ENCODE peak calls at places on chromosomes 2 and 18, in six cellular contexts. V is neuronal stem cell, J is H9, Y is trophoblast cell, L is H1, A is mesenchymal stem cell. X is an unnamed sample.

GRCh38 chr18:78151948-78152725 is 827.5 kb upstream of the SALL3 start:
- DNase-seq in V (no peak), J (no peak), Y (no peak), L (no peak), A (no peak), X (no peak)

GRCh38 chr18:4016391-4017049 is 438.6 kb downstream of the DLGAP1 start:
- DNase-seq in V (no peak), J (peak), Y (peak), L (no peak), A (no peak), X (no peak)

GRCh38 chr2:9232886-9233285 is 26.3 kb downstream of the ASAP2 start:
- DNase-seq in V (no peak), J (no peak), Y (peak), L (no peak), A (peak), X (peak)

GRCh38 chr2:207836526-207837133 is 66.9 kb upstream of the FZD5 start:
- DNase-seq in V (peak), J (no peak), Y (no peak), L (no peak), A (no peak), X (no peak)

GRCh38 chr2:102591646-102592045 is 27.7 kb upstream of the SLC9A2 start:
- DNase-seq in V (no peak), J (no peak), Y (no peak), L (no peak), A (no peak), X (no peak)

GRCh38 chr18:37381554-37381953 is 184.0 kb downstream of the CELF4 start:
- DNase-seq in V (no peak), J (peak), Y (peak), L (no peak), A (no peak), X (no peak)

GRCh38 chr2:240881913-240882312 is 13.3 kb downstream of the AGXT start:
- DNase-seq in V (no peak), J (no peak), Y (no peak), L (no peak), A (no peak), X (no peak)

GRCh38 chr2:84832772-84833461 is 48.0 kb downstream of the TRABD2A start:
- DNase-seq in V (no peak), J (no peak), Y (peak), L (no peak), A (no peak), X (peak)

GRCh38 chr2:135745545-135745944 is 3.9 kb downstream of the UBXN4 start:
- DNase-seq in V (no peak), J (no peak), Y (peak), L (no peak), A (peak), X (peak)

GRCh38 chr2:219306047-219306446 is 3.2 kb downstream of the PTPRN start:
- DNase-seq in V (no peak), J (no peak), Y (no peak), L (no peak), A (no peak), X (no peak)

GRCh38 chr18:23049698-23050373 is 85.4 kb upstream of the CABLES1 start:
- DNase-seq in V (no peak), J (no peak), Y (no peak), L (no peak), A (no peak), X (no peak)

GRCh38 chr2:85524567-85524923 is 14.4 kb upstream of the MAT2A start:
- DNase-seq in V (no peak), J (peak), Y (peak), L (no peak), A (no peak), X (no peak)

GRCh38 chr2:27049422-27050280 is 1.8 kb upstream of the AGBL5 start:
- DNase-seq in V (no peak), J (no peak), Y (peak), L (no peak), A (peak), X (no peak)

GRCh38 chr2:102024410-102024809 is 32.6 kb downstream of the IL1R2 start:
- DNase-seq in V (no peak), J (no peak), Y (no peak), L (no peak), A (no peak), X (no peak)

GRCh38 chr18:26614374-26614773 is 66.0 kb upstream of the KCTD1 start:
- DNase-seq in V (no peak), J (no peak), Y (no peak), L (no peak), A (no peak), X (no peak)

GRCh38 chr2:120672526-120673204 is 63.0 kb upstream of the GLI2 start:
- DNase-seq in V (no peak), J (no peak), Y (no peak), L (no peak), A (no peak), X (no peak)

GRCh38 chr2:214577769-214578168 is 166.9 kb downstream of the VWC2L start:
- DNase-seq in V (no peak), J (no peak), Y (peak), L (no peak), A (peak), X (no peak)

GRCh38 chr2:128319457-128319772 is 747 bp upstream of the HS6ST1 start:
- DNase-seq in V (no peak), J (no peak), Y (no peak), L (no peak), A (no peak), X (no peak)
- H3K14ac ChIP-seq in V (peak), J (no peak), Y (peak), L (no peak), A (no peak), X (no peak)

GRCh38 chr2:66446178-66446860 is 11.4 kb downstream of the MEIS1 start:
- DNase-seq in V (no peak), J (peak), Y (no peak), L (no peak), A (peak), X (no peak)

GRCh38 chr2:66448592-66448991 is 13.7 kb downstream of the MEIS1 start:
- DNase-seq in V (no peak), J (no peak), Y (no peak), L (no peak), A (no peak), X (no peak)

GRCh38 chr2:66445781-66446177 is 10.9 kb downstream of the MEIS1 start:
- DNase-seq in V (no peak), J (peak), Y (no peak), L (no peak), A (peak), X (no peak)

GRCh38 chr2:66447676-66448075 is 12.8 kb downstream of the MEIS1 start:
- DNase-seq in V (no peak), J (no peak), Y (no peak), L (no peak), A (no peak), X (no peak)

DNA sequence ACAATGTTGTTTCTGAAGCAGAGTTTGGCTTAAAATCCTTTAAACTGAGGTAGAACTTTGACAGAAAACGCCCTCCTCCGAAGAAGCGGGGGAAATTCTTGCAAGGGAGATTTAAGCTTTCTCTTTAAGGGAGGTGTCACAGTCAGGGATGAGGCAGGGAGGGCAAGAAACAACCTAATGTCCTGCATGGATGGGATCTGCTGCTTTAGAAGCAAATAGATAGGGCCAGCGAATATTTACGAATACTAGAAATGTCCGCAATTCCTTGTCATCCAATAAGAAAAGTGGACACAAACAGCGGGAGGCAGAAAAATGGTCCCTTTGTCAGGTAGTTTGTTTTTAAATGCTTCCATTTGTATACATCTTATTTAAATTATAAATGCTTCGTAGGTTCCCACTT is 12.0 kb downstream of the MEIS1 start:
- DNase-seq in V (no peak), J (no peak), Y (no peak), L (no peak), A (no peak), X (no peak)
- H3K14ac ChIP-seq in V (no peak), J (no peak), Y (no peak), L (no peak), A (no peak), X (peak)

DNA sequence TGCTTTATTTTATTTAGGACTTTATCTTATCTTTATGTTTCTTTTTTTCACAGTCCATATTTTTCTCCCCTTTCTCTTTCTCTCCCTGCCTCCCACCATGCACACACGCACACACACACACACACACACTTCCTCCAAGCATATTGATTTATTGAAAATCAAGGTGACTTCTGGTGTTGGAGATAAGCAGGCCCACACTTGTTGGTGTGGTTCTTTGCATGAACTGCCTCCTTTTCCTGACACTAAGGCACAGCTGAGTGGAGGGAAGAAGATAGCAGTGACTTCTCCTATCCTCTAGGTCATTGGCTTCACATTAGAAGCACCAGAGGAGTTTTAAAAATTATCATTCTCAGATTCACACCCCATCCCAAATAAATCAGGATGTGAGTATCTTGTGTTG is 18.0 kb downstream of the TBR1 start:
- DNase-seq in V (no peak), J (no peak), Y (no peak), L (no peak), A (no peak), X (no peak)
- H3K14ac ChIP-seq in V (no peak), J (no peak), Y (no peak), L (no peak), A (no peak), X (no peak)

GRCh38 chr2:7860693-7861092 is 821.2 kb upstream of the ID2 start:
- DNase-seq in V (no peak), J (no peak), Y (no peak), L (no peak), A (no peak), X (peak)
- H3K14ac ChIP-seq in V (no peak), J (no peak), Y (no peak), L (no peak), A (no peak), X (no peak)

X was measured in IMR-90.